ENCODE peak calls at places on chromosomes 6 and 20, in six cellular contexts. M, D, V, N, I and Z are unnamed samples.

GRCh38 chr6:142258757-142259156 is 43.0 kb upstream of the ADGRG6 start:
- DNase-seq in M (no peak), D (no peak), V (no peak), N (no peak), I (no peak), Z (no peak)

GRCh38 chr6:155690820-155691219 is 235.2 kb upstream of the NOX3 start:
- DNase-seq in M (no peak), D (no peak), V (no peak), N (no peak), I (no peak), Z (no peak)

GRCh38 chr6:116287668-116288282 is 8.0 kb upstream of the TSPYL1 start:
- DNase-seq in M (no peak), D (peak), V (no peak), N (no peak), I (peak), Z (no peak)

GRCh38 chr20:24873015-24873620 is 76.0 kb upstream of the CST7 start:
- DNase-seq in M (peak), D (no peak), V (no peak), N (no peak), I (no peak), Z (no peak)

GRCh38 chr6:140623498-140623897 is 1249.0 kb upstream of the CITED2 start:
- DNase-seq in M (no peak), D (peak), V (no peak), N (no peak), I (peak), Z (peak)

GRCh38 chr20:48381353-48382120 is 446.3 kb downstream of the PREX1 start:
- DNase-seq in M (no peak), D (no peak), V (no peak), N (no peak), I (no peak), Z (no peak)

GRCh38 chr20:62995481-62995880 is 11.3 kb downstream of the BHLHE23 start:
- DNase-seq in M (no peak), D (no peak), V (no peak), N (no peak), I (no peak), Z (no peak)

GRCh38 chr20:400451-401275 is 7.4 kb upstream of the RBCK1 start:
- DNase-seq in M (no peak), D (peak), V (no peak), N (no peak), I (no peak), Z (no peak)